ENCODE peak calls at places on chromosomes 13 and 19, in five cellular contexts. One of them, this sample, is unnamed.

GRCh38 chr19:29503140-29503758 is 22.5 kb upstream of the VSTM2B start:
- DNase-seq in spleen: no peak
- DNase-seq in heart left ventricle: no peak
- DNase-seq in stomach: no peak
- DNase-seq in IMR-90: no peak
- DNase-seq in this sample: no peak

GRCh38 chr13:28582225-28582891 is 76.6 kb upstream of the POMP start:
- DNase-seq in spleen: no peak
- DNase-seq in IMR-90: peak
- DNase-seq in stomach: no peak
- DNase-seq in heart left ventricle: no peak
- DNase-seq in this sample: no peak

GRCh38 chr19:17184381-17184841 is 30.7 kb upstream of the USE1 start:
- DNase-seq in stomach: no peak
- DNase-seq in spleen: peak
- DNase-seq in IMR-90: peak
- DNase-seq in heart left ventricle: no peak
- DNase-seq in this sample: no peak

GRCh38 chr13:44068737-44069136 is 189.0 kb downstream of the LACC1 start:
- DNase-seq in spleen: no peak
- DNase-seq in heart left ventricle: no peak
- DNase-seq in stomach: no peak
- DNase-seq in IMR-90: peak
- DNase-seq in this sample: no peak

GRCh38 chr19:7326105-7326877 is 22.4 kb upstream of the ARHGEF18 start:
- DNase-seq in IMR-90: no peak
- DNase-seq in spleen: no peak
- DNase-seq in stomach: no peak
- DNase-seq in heart left ventricle: no peak
- DNase-seq in this sample: peak

GRCh38 chr13:113145496-113145895 is 13.0 kb upstream of the PROZ start:
- DNase-seq in stomach: no peak
- DNase-seq in spleen: no peak
- DNase-seq in heart left ventricle: no peak
- DNase-seq in IMR-90: no peak
- DNase-seq in this sample: no peak

GRCh38 chr13:100100115-100100879 is 11.4 kb downstream of the PCCA start:
- DNase-seq in heart left ventricle: no peak
- DNase-seq in IMR-90: peak
- DNase-seq in stomach: peak
- DNase-seq in spleen: no peak
- DNase-seq in this sample: peak

GRCh38 chr13:48654511-48654910 is 782 bp downstream of the CYSLTR2 start:
- DNase-seq in spleen: no peak
- DNase-seq in IMR-90: no peak
- DNase-seq in stomach: no peak
- DNase-seq in heart left ventricle: no peak
- DNase-seq in this sample: no peak

GRCh38 chr19:58498316-58499020 is 13.3 kb downstream of the SLC27A5 start:
- DNase-seq in spleen: peak
- DNase-seq in heart left ventricle: peak
- DNase-seq in IMR-90: no peak
- DNase-seq in stomach: no peak
- DNase-seq in this sample: no peak

GRCh38 chr19:17931532-17932191 is 1.2 kb upstream of the CCDC124 start:
- DNase-seq in spleen: no peak
- DNase-seq in stomach: no peak
- DNase-seq in IMR-90: no peak
- DNase-seq in heart left ventricle: no peak
- DNase-seq in this sample: no peak

GRCh38 chr13:40132249-40132648 is 476.8 kb downstream of the COG6 start:
- DNase-seq in heart left ventricle: no peak
- DNase-seq in stomach: no peak
- DNase-seq in spleen: no peak
- DNase-seq in IMR-90: no peak
- DNase-seq in this sample: no peak

GRCh38 chr13:37565425-37565824 is 33.1 kb downstream of the POSTN start:
- DNase-seq in stomach: no peak
- DNase-seq in spleen: no peak
- DNase-seq in heart left ventricle: no peak
- DNase-seq in IMR-90: no peak
- DNase-seq in this sample: no peak
- TF ChIP-seq POLR2A in stomach: no peak
- TF ChIP-seq POLR2A in spleen: no peak
- TF ChIP-seq POLR2A in heart left ventricle: no peak
- TF ChIP-seq POLR2A in IMR-90: no peak
- TF ChIP-seq POLR2A in this sample: no peak

GRCh38 chr19:11137542-11138384 is 17.8 kb downstream of the SPC24 start:
- DNase-seq in spleen: peak
- DNase-seq in heart left ventricle: peak
- DNase-seq in stomach: peak
- DNase-seq in IMR-90: peak
- DNase-seq in this sample: peak
- H3K27ac ChIP-seq in spleen: peak
- H3K27ac ChIP-seq in heart left ventricle: peak
- H3K27ac ChIP-seq in stomach: peak
- H3K27ac ChIP-seq in IMR-90: peak
- H3K27ac ChIP-seq in this sample: peak

GRCh38 chr19:13116282-13117175 is at the start of gene TRMT1:
- DNase-seq in stomach: peak
- DNase-seq in heart left ventricle: peak
- DNase-seq in spleen: peak
- DNase-seq in IMR-90: peak
- DNase-seq in this sample: peak
- TF ChIP-seq POLR2A in stomach: no peak
- TF ChIP-seq POLR2A in heart left ventricle: no peak
- TF ChIP-seq POLR2A in spleen: no peak
- TF ChIP-seq POLR2A in IMR-90: peak
- TF ChIP-seq POLR2A in this sample: no peak

GRCh38 chr19:4390017-4390861 is 10.1 kb downstream of the SH3GL1 start:
- DNase-seq in stomach: no peak
- DNase-seq in IMR-90: peak
- DNase-seq in heart left ventricle: peak
- DNase-seq in spleen: peak
- DNase-seq in this sample: peak

GRCh38 chr19:4389511-4390016 is 10.8 kb downstream of the SH3GL1 start:
- DNase-seq in stomach: no peak
- DNase-seq in IMR-90: no peak
- DNase-seq in heart left ventricle: no peak
- DNase-seq in spleen: peak
- DNase-seq in this sample: no peak

GRCh38 chr19:4389064-4389375 is 11.3 kb downstream of the SH3GL1 start:
- DNase-seq in spleen: no peak
- DNase-seq in IMR-90: no peak
- DNase-seq in stomach: no peak
- DNase-seq in heart left ventricle: no peak
- DNase-seq in this sample: no peak

GRCh38 chr19:4391701-4392543 is 8.4 kb downstream of the SH3GL1 start:
- DNase-seq in IMR-90: peak
- DNase-seq in stomach: no peak
- DNase-seq in spleen: peak
- DNase-seq in heart left ventricle: peak
- DNase-seq in this sample: no peak

GRCh38 chr19:4390862-4391693 is 9.3 kb downstream of the SH3GL1 start:
- DNase-seq in IMR-90: no peak
- DNase-seq in heart left ventricle: no peak
- DNase-seq in stomach: no peak
- DNase-seq in spleen: no peak
- DNase-seq in this sample: no peak
- H3K27ac ChIP-seq in IMR-90: peak
- H3K27ac ChIP-seq in heart left ventricle: peak
- H3K27ac ChIP-seq in stomach: peak
- H3K27ac ChIP-seq in spleen: peak
- H3K27ac ChIP-seq in this sample: peak

GRCh38 chr19:917323-918151 is at the start of gene KISS1R:
- DNase-seq in spleen: peak
- DNase-seq in heart left ventricle: no peak
- DNase-seq in stomach: peak
- DNase-seq in IMR-90: peak
- DNase-seq in this sample: no peak
- TF ChIP-seq POLR2A in spleen: no peak
- TF ChIP-seq POLR2A in heart left ventricle: no peak
- TF ChIP-seq POLR2A in stomach: no peak
- TF ChIP-seq POLR2A in IMR-90: no peak
- TF ChIP-seq POLR2A in this sample: no peak

GRCh38 chr13:45847554-45848224 is 3.9 kb downstream of the SIAH3 start:
- DNase-seq in heart left ventricle: peak
- DNase-seq in spleen: no peak
- DNase-seq in stomach: peak
- DNase-seq in IMR-90: no peak
- DNase-seq in this sample: no peak
- H3K27ac ChIP-seq in heart left ventricle: no peak
- H3K27ac ChIP-seq in spleen: no peak
- H3K27ac ChIP-seq in stomach: no peak
- H3K27ac ChIP-seq in IMR-90: no peak
- H3K27ac ChIP-seq in this sample: no peak